ENCODE peak calls at places on chromosome 16, in four cellular contexts. S, V, B and F are unnamed samples.

GRCh38 chr16:24685539-24686432 is 43.7 kb upstream of the TNRC6A start:
- DNase-seq in B (peak), S (peak), V (no peak), F (peak)

GRCh38 chr16:23280483-23280967 is 21.6 kb upstream of the SCNN1B start:
- DNase-seq in B (no peak), V (no peak), S (no peak), F (no peak)

GRCh38 chr16:27154573-27155521 is 48.5 kb upstream of the KDM8 start:
- DNase-seq in B (peak), S (peak), V (peak), F (peak)

GRCh38 chr16:66152841-66153525 is 213.5 kb upstream of the CDH5 start:
- DNase-seq in B (no peak), S (no peak), V (no peak), F (no peak)

GRCh38 chr16:85416267-85417109 is 196.6 kb upstream of the GSE1 start:
- DNase-seq in B (no peak), V (peak), S (no peak), F (no peak)

GRCh38 chr16:56708418-56708817 is 21.5 kb upstream of the NUP93 start:
- DNase-seq in S (no peak), B (no peak), V (no peak), F (no peak)

GRCh38 chr16:24734382-24734781 is 4.9 kb downstream of the TNRC6A start:
- DNase-seq in B (no peak), V (no peak), S (no peak), F (no peak)

GRCh38 chr16:30473231-30474061 is 904 bp downstream of the ITGAL start:
- DNase-seq in B (no peak), V (no peak), S (no peak), F (no peak)

GRCh38 chr16:81621496-81621895 is 157.6 kb upstream of the PLCG2 start:
- DNase-seq in V (no peak), B (no peak), S (no peak), F (no peak)
- TF ChIP-seq CTCF in V (no peak), B (no peak), S (no peak), F (no peak)

DNA sequence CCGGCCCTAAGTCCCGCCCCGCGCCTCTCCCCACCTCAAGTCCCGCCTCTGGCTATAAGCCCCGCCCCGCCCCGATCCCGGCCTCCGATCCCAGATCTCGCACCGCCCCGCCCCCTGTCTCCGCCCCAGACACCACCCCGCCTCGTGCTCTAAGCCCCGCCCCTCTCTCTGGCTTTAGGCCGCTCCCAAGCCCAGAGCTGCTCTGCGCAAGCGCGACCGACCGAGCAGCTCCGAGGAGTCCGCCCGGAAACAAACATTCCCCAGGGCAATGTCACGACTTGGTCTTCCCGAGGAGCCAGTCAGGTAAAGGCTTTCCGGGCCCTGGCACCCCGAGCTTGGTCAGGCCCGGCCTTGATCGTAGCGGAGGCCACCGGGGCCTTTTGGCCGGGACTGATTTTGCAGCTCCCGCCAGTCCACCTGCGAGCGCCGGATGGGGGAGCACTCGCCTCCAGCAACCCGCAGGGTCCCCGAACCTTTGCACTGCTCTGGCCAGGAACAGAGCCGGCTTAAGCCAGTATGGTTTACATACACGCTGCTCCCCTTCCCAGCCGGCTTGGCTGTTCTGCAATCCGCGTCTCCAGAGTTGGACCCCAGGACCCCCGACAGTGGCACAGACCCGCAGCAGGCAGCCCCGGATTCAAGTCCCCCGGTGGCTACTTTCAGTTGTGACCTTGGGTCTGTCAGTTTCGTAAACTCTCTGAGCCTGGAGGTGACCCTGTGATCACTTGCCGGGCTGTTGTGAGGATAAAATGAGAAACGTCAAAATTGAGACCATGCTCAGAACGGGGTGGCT is at the start of gene NUDT7:
- DNase-seq in S (peak), B (peak), V (peak), F (peak)
- TF ChIP-seq CTCF in S (peak), B (peak), V (no peak), F (peak)

DNA sequence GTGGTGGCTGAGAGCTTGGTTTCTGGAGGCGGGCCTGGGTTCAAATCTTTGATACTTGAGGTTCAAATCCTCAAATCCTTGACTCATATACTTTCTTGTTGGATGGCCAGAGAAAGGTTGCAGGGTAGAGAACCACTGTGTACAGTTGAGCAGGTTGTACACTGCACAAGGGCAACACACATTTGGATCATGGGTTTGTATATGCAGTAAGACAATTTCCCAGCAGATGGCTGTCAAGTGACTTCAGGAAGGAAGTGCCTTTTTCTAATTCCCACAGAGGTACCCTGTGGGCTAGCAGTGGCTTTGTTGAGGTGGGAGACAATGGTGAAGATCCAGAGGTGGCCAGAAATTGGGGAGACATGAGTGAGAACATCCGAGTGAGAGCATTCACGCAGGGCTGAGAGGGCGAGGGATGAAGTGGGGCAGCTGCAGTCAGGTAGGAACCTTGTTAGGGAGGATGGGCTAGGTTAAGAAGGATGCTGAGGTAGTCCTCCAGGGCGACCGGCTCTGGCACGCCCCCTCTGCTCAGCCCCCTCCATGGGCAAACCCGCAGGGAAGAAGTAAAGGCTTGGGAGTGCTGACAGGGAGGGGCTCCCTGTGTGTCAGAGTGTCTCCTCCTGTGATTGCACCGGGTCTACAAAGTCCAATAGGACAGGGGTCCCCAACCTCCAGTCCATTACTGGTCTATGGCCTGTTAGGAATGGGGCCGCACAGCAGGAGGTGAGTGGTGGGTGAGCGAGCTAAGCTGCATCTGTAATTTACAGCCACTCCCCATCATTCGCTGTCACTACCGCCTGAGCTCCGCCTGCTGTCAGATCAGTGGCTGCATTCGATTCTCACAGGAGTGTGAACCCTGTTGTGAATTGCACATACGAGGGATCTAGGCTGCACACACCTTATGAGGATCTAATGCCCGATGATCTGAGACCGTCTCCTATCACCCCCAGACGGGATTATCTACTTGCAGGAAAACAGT is 2.7 kb downstream of the C16orf89 start:
- DNase-seq in V (no peak), S (no peak), B (no peak), F (no peak)
- TF ChIP-seq CTCF in V (no peak), S (no peak), B (no peak), F (no peak)

GRCh38 chr16:88383401-88384221 is 852 bp downstream of the ZNF469 start:
- DNase-seq in S (no peak), V (peak), B (no peak), F (no peak)
- TF ChIP-seq CTCF in S (peak), V (no peak), B (peak), F (peak)

GRCh38 chr16:88653101-88653500 is 2.2 kb upstream of the CYBA start:
- DNase-seq in V (no peak), B (no peak), S (no peak), F (no peak)

GRCh38 chr16:88653606-88654362 is 2.9 kb upstream of the CYBA start:
- DNase-seq in V (no peak), S (no peak), B (no peak), F (no peak)

GRCh38 chr16:88651989-88652762 is 1.3 kb upstream of the CYBA start:
- DNase-seq in B (no peak), S (no peak), V (no peak), F (no peak)

GRCh38 chr16:88651276-88651988 is 579 bp upstream of the CYBA start:
- DNase-seq in V (peak), S (peak), B (no peak), F (no peak)

GRCh38 chr16:88652763-88653065 is 1.9 kb upstream of the CYBA start:
- DNase-seq in B (no peak), V (no peak), S (no peak), F (no peak)
- TF ChIP-seq CTCF in B (no peak), V (no peak), S (no peak), F (no peak)